ENCODE peak calls at places on chromosomes 12 and 14, in five cellular contexts. P is WTC11, U is Caco-2, T is nephron progenitor cell, X is dorsolateral prefrontal cortex. V is an unnamed sample.

GRCh38 chr14:53571589-53571988 is 385.0 kb downstream of the BMP4 start:
- DNase-seq in T (no peak), U (no peak), X (no peak), P (no peak), V (no peak)

GRCh38 chr12:121089031-121089812 is 43.5 kb upstream of the P2RX7 start:
- DNase-seq in T (no peak), P (peak; percentile 48), X (no peak), U (peak; percentile 29), V (peak; percentile 19)

GRCh38 chr12:127628655-127629054 is 638.3 kb upstream of the TMEM132C start:
- DNase-seq in T (no peak), P (no peak), X (no peak), U (no peak), V (no peak)

GRCh38 chr12:40834321-40834720 is 142.1 kb downstream of the CNTN1 start:
- DNase-seq in P (no peak), T (no peak), U (no peak), X (no peak), V (no peak)

GRCh38 chr14:22939684-22940083 is 10.5 kb upstream of the PRMT5 start:
- DNase-seq in U (no peak), T (no peak), P (no peak), X (no peak), V (no peak)

GRCh38 chr12:23631991-23632390 is 317.5 kb downstream of the SOX5 start:
- DNase-seq in U (no peak), P (no peak), T (no peak), X (no peak), V (no peak)

GRCh38 chr14:76516884-76517283 is 140.9 kb downstream of the ESRRB start:
- DNase-seq in T (no peak), P (no peak), U (no peak), X (no peak), V (no peak)

GRCh38 chr14:67911506-67911905 is 91.9 kb downstream of the RAD51B start:
- DNase-seq in X (no peak), T (no peak), P (no peak), U (no peak), V (no peak)

GRCh38 chr14:92754956-92755355 is 6.5 kb upstream of the LGMN start:
- DNase-seq in U (no peak), T (no peak), P (no peak), X (no peak), V (no peak)

GRCh38 chr14:103688906-103689902 is 26.0 kb downstream of the XRCC3 start:
- DNase-seq in X (peak; percentile 71), P (no peak), T (no peak), U (no peak), V (peak; percentile 84)

GRCh38 chr12:102344691-102345090 is 135.7 kb downstream of the IGF1 start:
- DNase-seq in T (no peak), X (no peak), P (no peak), U (no peak), V (no peak)

GRCh38 chr14:92665699-92666110 is 82.7 kb downstream of the LGMN start:
- DNase-seq in X (no peak), U (no peak), T (no peak), P (no peak), V (no peak)

DNA sequence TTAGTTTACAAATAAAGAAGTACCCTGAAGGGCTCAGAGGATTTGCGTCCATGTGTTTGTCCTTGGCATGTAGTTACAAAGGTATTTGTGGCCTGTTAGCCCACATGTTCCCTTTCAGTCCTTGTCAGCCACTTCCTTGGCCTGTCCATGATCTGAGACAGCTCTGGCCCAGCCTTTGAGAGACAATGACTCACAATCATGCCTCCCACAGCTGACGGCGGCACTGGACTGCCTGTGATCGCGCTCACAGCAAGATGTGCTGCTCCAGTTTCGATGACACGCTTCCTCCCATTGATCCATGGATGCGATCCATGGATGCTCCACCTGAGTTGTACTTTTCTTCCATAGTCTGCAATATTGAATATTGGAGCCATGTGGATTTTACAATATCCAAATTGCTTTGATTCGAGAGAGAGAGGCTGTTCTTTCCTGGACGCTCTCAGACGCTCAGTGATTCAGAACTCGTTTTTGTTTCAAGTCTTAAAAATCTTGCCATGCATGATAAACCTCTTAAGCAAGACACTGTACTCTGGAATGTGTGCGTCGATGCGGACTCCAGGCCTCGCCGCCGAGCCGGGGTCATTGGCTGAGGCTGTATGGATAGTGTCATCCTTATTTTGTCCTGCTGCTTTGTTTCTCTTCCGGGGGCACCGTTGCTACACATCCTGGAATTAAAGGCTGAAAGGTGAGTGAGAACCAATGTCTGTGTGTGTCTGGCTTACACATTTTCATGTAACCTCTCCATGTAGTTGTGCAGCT is 220.1 kb downstream of the GLT1D1 start:
- DNase-seq in X (no peak), T (no peak), P (no peak), U (no peak), V (no peak)
- TF ChIP-seq CTCF in X (no peak), T (no peak), P (no peak), U (no peak), V (no peak)

GRCh38 chr12:55972906-55973597 is 826 bp upstream of the RAB5B start:
- DNase-seq in U (no peak), X (no peak), T (no peak), P (no peak), V (no peak)

GRCh38 chr12:55970775-55971174 is 3.1 kb upstream of the RAB5B start:
- DNase-seq in T (no peak), X (no peak), P (no peak), U (no peak), V (no peak)

GRCh38 chr12:55972045-55972843 is 1.6 kb upstream of the RAB5B start:
- DNase-seq in U (peak; percentile 89), X (no peak), T (no peak), P (no peak), V (no peak)

GRCh38 chr12:55974308-55974724 is 438 bp downstream of the RAB5B start:
- DNase-seq in U (peak; percentile 67), X (no peak), T (peak; percentile 71), P (peak; percentile 54), V (peak; percentile 44)

DNA sequence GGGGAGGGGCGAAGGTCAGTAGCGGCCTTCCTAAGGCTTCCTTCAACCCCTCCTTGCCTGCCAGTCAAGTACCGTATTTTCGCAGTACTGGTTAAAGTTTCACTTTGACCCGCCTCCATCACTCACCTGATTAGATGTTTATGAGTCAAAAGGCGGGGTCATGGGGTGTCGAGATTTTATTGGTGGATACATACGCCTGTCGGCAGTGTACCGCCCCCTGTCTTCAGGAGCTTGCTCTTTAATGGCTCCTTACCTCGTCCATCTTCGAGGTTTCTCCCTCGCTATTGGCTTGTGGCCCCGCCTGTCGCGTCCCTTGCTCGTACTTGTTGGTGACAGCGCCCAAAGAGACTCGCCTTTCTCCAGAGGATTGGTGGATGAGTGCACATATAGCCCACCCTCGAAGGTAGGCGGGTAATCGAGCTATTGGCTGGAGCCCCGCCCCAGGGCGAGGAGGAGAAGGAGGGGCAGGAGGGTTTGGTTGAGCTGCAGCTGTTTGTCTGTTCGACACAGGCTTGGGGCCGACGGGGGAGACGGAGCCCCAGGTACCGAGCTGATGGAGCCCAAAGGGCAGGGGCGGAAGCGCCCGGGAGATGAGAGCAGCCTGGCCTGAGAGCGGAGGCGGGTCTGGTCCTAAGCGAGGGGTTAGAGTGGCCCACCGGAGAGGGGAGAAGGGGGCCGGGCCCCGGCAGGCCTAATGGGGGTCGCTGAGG is at the start of gene RAB5B:
- DNase-seq in U (peak; percentile 98), T (peak; percentile 95), X (peak; percentile 100), P (peak; percentile 99), V (peak; percentile 94)
- TF ChIP-seq CTCF in U (peak; percentile 21), T (no peak), X (peak; percentile 51), P (no peak), V (no peak)

DNA sequence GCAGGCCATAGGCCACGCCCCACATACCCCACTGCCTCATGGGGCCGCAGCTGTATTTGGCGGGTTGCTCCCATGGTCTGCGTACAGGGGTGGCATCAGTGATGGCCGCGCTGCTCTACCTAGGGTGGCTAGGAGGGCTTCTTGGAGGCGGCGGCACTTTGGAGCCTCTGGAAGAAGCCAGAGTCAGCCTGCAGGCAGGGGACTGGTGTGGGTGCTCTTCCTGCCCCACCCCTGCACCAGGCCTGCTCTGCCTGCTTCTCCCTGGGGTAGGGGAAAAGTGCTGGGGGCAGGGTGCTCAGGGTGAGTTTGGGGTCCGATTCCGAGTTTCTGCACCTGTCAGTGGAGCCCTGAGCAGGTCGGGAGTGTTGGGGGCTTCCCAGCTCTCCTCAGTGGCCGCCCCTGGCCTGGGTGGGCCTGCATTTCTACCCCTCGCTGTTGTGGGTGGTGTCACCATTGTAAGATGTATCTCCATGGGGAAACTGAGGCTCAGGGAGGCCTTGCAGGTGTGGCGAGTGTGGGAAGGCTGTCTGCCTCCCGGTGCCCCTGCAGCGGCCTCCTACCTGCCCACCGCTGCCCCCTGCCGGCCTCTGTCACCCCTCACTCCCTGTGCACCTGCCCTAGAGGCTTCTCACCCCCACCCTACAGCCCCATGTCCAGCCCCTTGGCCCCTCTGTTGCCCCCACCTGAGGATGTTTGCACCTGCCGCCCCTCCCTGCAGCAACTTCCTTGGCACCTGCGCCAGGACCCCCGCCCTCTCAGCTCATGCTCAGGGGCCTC is 5.5 kb downstream of the CEP170B start:
- DNase-seq in P (peak; percentile 70), U (no peak), X (no peak), T (peak; percentile 66), V (no peak)
- TF ChIP-seq CTCF in P (peak; percentile 29), U (no peak), X (peak; percentile 38), T (peak; percentile 38), V (peak; percentile 48)

DNA sequence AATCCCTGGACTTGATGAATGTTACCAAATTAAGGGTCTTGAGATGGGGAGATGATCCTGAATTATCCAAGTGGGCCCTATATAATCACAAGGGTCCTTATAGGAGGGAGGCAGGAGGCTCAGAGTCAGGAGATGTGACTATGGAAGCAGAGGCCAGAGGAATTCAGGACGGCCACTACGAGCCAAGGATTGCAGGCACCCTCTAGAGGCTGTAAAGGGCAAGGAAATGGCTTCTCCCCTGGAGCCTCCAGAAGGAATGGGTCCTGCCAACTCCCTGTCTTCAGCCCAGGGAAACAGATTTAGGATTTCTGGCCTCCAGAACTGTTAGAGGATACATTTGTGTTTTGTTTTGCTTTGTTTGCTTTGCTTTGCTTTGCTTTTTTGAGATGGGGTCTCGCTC is 8.8 kb downstream of the BDKRB1 start:
- DNase-seq in U (peak; percentile 45), T (no peak), P (peak; percentile 30), X (no peak), V (no peak)
- TF ChIP-seq CTCF in U (peak; percentile 37), T (no peak), P (no peak), X (peak; percentile 22), V (no peak)

V was measured in GM20000.